ENCODE peak calls at places on chromosomes 1 and 21, in nine cellular contexts. G is HepG2, K is upper lobe of left lung, C is GM23338, R is K562, E is HCT116, X is endothelial cell of umbilical vein, T is transverse colon, L is prostate gland. A is an unnamed sample. For H3K4me1, the result is how much of the 10 kb centered on the place peaks cover.

GRCh38 chr1:19003371-19004290 is 47.2 kb upstream of the IFFO2 start:
- DNase-seq in G (no peak), R (peak), E (no peak), T (no peak), K (no peak), X (no peak), C (no peak), L (no peak), A (peak)

GRCh38 chr21:38993561-38993960 is 187.8 kb downstream of the ETS2 start:
- DNase-seq in L (peak), C (no peak), E (peak), T (peak), X (peak), K (no peak), G (peak), R (no peak), A (no peak)

GRCh38 chr1:197671920-197672319 is 103.4 kb downstream of the DENND1B start:
- DNase-seq in L (no peak), C (no peak), T (no peak), E (no peak), X (no peak), G (no peak), R (no peak), K (no peak), A (no peak)

GRCh38 chr1:223621312-223621734 is 44.2 kb downstream of the CAPN8 start:
- DNase-seq in K (no peak), R (no peak), G (peak), C (no peak), E (no peak), X (no peak), L (no peak), T (no peak), A (no peak)

GRCh38 chr1:214473392-214473791 is 78.0 kb downstream of the PTPN14 start:
- DNase-seq in T (no peak), R (no peak), C (peak), X (no peak), K (no peak), E (no peak), L (no peak), G (peak), A (no peak)

GRCh38 chr1:158199840-158200239 is 19.1 kb downstream of the CD1D start:
- DNase-seq in K (no peak), G (no peak), E (no peak), T (no peak), C (no peak), R (no peak), L (no peak), X (no peak), A (no peak)

GRCh38 chr1:184801503-184801902 is 46.8 kb upstream of the EDEM3 start:
- DNase-seq in K (no peak), X (peak), G (no peak), L (peak), R (no peak), C (no peak), T (no peak), E (no peak), A (no peak)

GRCh38 chr1:156320560-156320959 is 17.5 kb downstream of the CCT3 start:
- DNase-seq in E (no peak), R (no peak), K (no peak), X (no peak), T (no peak), G (no peak), L (no peak), C (no peak), A (no peak)

GRCh38 chr21:39444406-39445145 is 1.0 kb downstream of the LCA5L start:
- DNase-seq in X (peak), G (no peak), E (no peak), K (no peak), T (no peak), C (peak), L (no peak), R (no peak), A (no peak)

GRCh38 chr1:225471453-225472301 is 43.8 kb upstream of the LBR start:
- DNase-seq in T (no peak), C (no peak), G (no peak), R (no peak), K (no peak), L (no peak), X (no peak), E (no peak), A (peak)

GRCh38 chr1:16230744-16231143 is 6.2 kb downstream of the CPLANE2 start:
- DNase-seq in R (no peak), C (no peak), G (no peak), L (no peak), X (no peak), T (no peak), E (no peak), K (peak), A (no peak)

GRCh38 chr1:243595527-243596206 is 254.4 kb downstream of the AKT3 start:
- DNase-seq in E (no peak), T (no peak), L (no peak), K (no peak), R (no peak), X (no peak), C (no peak), G (no peak), A (no peak)

GRCh38 chr21:45258476-45258875 is 29.2 kb downstream of the POFUT2 start:
- DNase-seq in L (no peak), K (no peak), G (peak), C (no peak), E (no peak), T (no peak), R (no peak), X (no peak), A (no peak)

GRCh38 chr1:80961464-80962190 is 839.1 kb upstream of the ADGRL2 start:
- DNase-seq in E (no peak), T (no peak), X (no peak), K (no peak), C (no peak), G (no peak), R (no peak), L (no peak), A (no peak)

GRCh38 chr1:15153842-15154479 is 414 bp downstream of the TMEM51 start:
- DNase-seq in K (peak), C (peak), G (no peak), X (peak), R (peak), T (peak), E (no peak), L (peak), A (no peak)

GRCh38 chr1:66048011-66048410 is 255.3 kb downstream of the PDE4B start:
- DNase-seq in X (peak), E (no peak), G (no peak), C (no peak), R (no peak), K (no peak), L (no peak), T (no peak), A (no peak)

GRCh38 chr1:30318864-30319718 is 404.3 kb downstream of the MATN1 start:
- DNase-seq in K (peak), X (no peak), G (no peak), R (no peak), L (no peak), E (no peak), C (no peak), T (no peak), A (no peak)

GRCh38 chr1:101291562-101292035 is 54.8 kb downstream of the S1PR1 start:
- DNase-seq in L (no peak), R (no peak), X (peak), K (no peak), E (no peak), C (no peak), G (peak), T (no peak), A (no peak)

GRCh38 chr1:239125027-239125426 is 261.3 kb upstream of the CHRM3 start:
- DNase-seq in E (no peak), X (no peak), C (peak), T (no peak), R (no peak), G (no peak), K (no peak), L (no peak), A (no peak)

GRCh38 chr1:110308247-110308646 is 30.9 kb upstream of the RBM15 start:
- DNase-seq in C (no peak), L (no peak), E (no peak), G (no peak), T (no peak), X (no peak), K (no peak), R (no peak), A (no peak)

GRCh38 chr1:92994105-92994712 is 32.9 kb upstream of the DIPK1A start:
- DNase-seq in K (no peak), G (peak), C (peak), L (peak), E (peak), T (peak), R (peak), X (peak), A (no peak)

GRCh38 chr1:199685369-199685768 is 342.1 kb upstream of the NR5A2 start:
- DNase-seq in X (peak), C (no peak), E (peak), L (no peak), T (no peak), G (peak), R (no peak), K (no peak), A (no peak)

GRCh38 chr1:184483101-184483813 is 96.4 kb downstream of the C1orf21 start:
- DNase-seq in E (no peak), X (peak), C (no peak), L (peak), K (no peak), R (no peak), G (no peak), T (peak), A (no peak)

GRCh38 chr1:216215169-216215568 is 208.1 kb downstream of the USH2A start:
- DNase-seq in R (no peak), X (no peak), K (no peak), E (no peak), T (no peak), C (no peak), L (no peak), G (no peak), A (no peak)

GRCh38 chr21:41402231-41402630 is 23.8 kb upstream of the MX1 start:
- DNase-seq in C (no peak), K (no peak), X (no peak), T (no peak), R (no peak), G (no peak), L (no peak), E (no peak), A (no peak)

GRCh38 chr1:31588751-31589515 is 12.6 kb downstream of the TINAGL1 start:
- DNase-seq in C (peak), R (peak), G (no peak), K (peak), E (no peak), T (peak), X (peak), L (no peak), A (peak)

GRCh38 chr1:88998716-88999115 is 6.3 kb upstream of the KYAT3 start:
- DNase-seq in E (peak), X (peak), R (peak), G (peak), C (peak), L (peak), K (no peak), T (no peak), A (no peak)

GRCh38 chr1:154405762-154406571 is 824 bp downstream of the IL6R start:
- DNase-seq in K (no peak), T (peak), G (peak), C (peak), L (peak), R (peak), E (no peak), X (peak), A (no peak)

GRCh38 chr1:20359451-20360330 is 69.0 kb downstream of the VWA5B1 start:
- DNase-seq in E (peak), L (no peak), T (peak), R (no peak), G (no peak), X (no peak), C (no peak), K (no peak), A (no peak)

GRCh38 chr1:91755176-91755575 is 130.8 kb downstream of the TGFBR3 start:
- DNase-seq in C (no peak), K (no peak), T (no peak), X (no peak), L (no peak), G (no peak), R (no peak), E (no peak), A (peak)

GRCh38 chr1:228846952-228847351 is 111.7 kb downstream of the RHOU start:
- DNase-seq in K (no peak), E (no peak), X (no peak), L (no peak), C (no peak), T (no peak), G (no peak), R (no peak), A (peak)

GRCh38 chr1:228848406-228848805 is 113.1 kb downstream of the RHOU start:
- DNase-seq in T (no peak), K (no peak), L (no peak), C (no peak), G (no peak), X (no peak), R (no peak), E (no peak), A (peak)

GRCh38 chr1:228842094-228842775 is 107.0 kb downstream of the RHOU start:
- DNase-seq in X (peak), L (no peak), T (no peak), G (peak), C (no peak), R (peak), K (no peak), E (peak), A (no peak)

GRCh38 chr1:228841632-228842031 is 106.4 kb downstream of the RHOU start:
- DNase-seq in R (no peak), G (no peak), L (no peak), X (no peak), K (no peak), C (no peak), T (no peak), E (no peak), A (no peak)

GRCh38 chr1:228845101-228845500 is 109.8 kb downstream of the RHOU start:
- DNase-seq in G (no peak), C (no peak), R (no peak), L (no peak), T (no peak), K (no peak), X (no peak), E (no peak), A (no peak)
- H3K4me1 ChIP-seq in G (half or more), C (under half), R (under half), L (under half), T (under half), K (under half), X (under half), E (under half), A (under half)

DNA sequence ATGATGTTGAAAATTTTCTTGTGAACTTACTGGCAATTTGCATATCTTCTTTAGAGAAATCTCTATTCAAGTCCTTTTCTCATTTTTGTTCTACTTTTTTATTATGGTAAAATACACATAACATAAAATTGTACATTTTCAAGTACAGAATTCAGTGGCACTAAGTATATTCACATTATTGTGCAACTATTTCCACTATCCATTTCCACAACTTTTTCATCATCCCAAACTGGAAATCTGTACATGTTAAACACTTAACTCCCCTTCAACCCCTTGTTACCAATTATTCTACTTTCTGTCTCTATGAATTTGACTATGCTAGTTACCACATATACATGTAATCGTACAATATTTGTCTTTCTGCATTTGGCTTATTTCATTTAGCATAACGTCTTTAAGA is 19.4 kb downstream of the EPS15 start:
- DNase-seq in G (no peak), E (no peak), C (no peak), T (no peak), K (no peak), X (no peak), R (no peak), L (no peak), A (no peak)
- H3K4me3 ChIP-seq in G (no peak), E (no peak), C (no peak), T (no peak), K (no peak), X (no peak), R (no peak), L (no peak), A (no peak)

GRCh38 chr1:167551359-167551758 is 2.2 kb downstream of the CREG1 start:
- DNase-seq in X (no peak), L (no peak), R (peak), E (no peak), G (no peak), K (no peak), C (no peak), T (no peak), A (no peak)

GRCh38 chr1:167544447-167544846 is 9.1 kb downstream of the CREG1 start:
- DNase-seq in G (no peak), K (no peak), T (peak), X (no peak), E (no peak), R (no peak), C (no peak), L (peak), A (no peak)

GRCh38 chr1:167545349-167545748 is 8.2 kb downstream of the CREG1 start:
- DNase-seq in G (no peak), R (no peak), E (no peak), K (no peak), L (no peak), X (no peak), T (no peak), C (no peak), A (no peak)

GRCh38 chr1:167546935-167547334 is 6.6 kb downstream of the CREG1 start:
- DNase-seq in E (no peak), L (no peak), T (no peak), X (no peak), K (no peak), G (no peak), C (no peak), R (no peak), A (no peak)

DNA sequence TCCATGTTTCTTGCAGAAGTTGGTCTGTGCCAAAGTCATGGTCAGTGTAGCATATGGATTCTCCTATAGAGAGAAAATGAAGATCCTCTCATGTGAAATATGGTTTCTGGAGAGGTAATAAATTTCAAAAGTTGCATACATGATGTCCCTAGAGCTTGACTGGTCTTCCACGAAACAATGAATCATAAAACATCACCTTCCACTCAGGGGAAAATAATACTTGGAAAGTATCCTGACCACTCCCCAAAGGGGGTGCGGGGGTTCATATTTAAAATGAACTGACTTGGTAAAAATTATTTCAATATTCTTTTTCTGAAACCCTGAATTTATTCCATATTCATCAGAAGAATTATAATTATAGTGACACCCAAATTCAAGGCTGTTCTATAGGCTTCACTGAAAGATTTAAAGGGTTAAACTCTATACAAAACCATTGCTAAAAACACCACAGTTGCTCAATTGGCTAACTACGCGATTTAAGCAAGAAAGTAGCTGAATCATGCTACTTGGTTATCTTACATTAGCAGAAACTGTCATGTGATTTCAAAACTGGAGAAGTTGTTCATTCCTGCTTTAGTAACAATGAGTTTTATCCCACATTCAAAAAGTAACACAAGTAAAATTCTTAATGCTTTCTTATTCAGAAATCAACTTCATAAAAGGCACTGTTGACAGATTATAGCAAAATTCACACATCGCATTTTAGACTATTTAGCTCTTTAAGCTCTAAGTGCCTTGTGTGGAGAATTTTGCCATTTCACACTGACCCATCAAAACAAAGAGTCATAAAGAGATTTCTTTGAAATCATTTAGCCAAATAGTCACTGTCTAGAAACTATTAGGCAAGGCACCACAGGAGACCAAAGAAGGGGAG is 5.3 kb downstream of the CREG1 start:
- DNase-seq in L (no peak), K (no peak), C (no peak), X (no peak), G (no peak), T (no peak), E (no peak), R (peak), A (no peak)
- TF ChIP-seq POLR2AphosphoS5 in L (no peak), K (no peak), C (no peak), X (no peak), G (no peak), T (no peak), E (no peak), R (no peak), A (no peak)

GRCh38 chr1:4692437-4692836 is 38.0 kb downstream of the AJAP1 start:
- DNase-seq in K (no peak), E (no peak), T (no peak), R (no peak), G (no peak), L (no peak), X (no peak), C (no peak), A (no peak)
- H3K4me1 ChIP-seq in K (under half), E (under half), T (under half), R (under half), G (under half), L (under half), X (under half), C (under half), A (under half)

DNA sequence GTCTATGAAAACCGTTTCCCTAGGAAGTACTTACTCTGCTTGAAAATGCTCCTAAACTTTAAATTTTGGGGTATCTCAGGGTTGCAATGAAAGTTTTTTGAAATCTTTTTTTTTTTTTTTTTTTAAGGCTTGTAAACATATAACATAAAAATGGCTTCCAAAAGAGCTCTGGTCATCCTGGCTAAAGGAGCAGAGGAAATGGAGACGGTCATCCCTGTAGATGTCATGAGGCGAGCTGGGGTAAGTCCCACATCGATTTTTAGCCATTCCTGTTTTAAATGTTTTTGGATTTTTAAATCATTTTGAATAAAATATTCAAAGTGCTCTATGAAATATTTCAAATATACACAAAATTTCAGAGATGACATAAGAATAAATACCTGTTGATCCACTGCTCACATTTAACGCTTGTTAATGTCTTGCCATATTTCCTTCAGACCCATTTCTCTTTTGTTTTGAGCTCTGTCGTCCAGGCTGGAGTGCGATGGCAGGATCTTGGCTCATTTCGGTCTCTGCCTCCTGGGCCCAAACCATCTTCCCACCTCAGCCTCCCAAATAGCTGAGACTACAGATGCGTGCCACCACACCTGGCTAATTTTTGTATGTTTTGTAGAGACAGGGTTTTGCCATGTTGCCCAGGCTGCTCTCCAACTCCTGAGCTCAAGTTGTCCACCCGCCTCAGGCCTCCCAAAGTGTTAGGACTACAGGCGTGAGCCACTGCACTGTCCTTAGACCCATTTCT is 1.3 kb downstream of the PARK7 start:
- DNase-seq in C (no peak), G (no peak), R (no peak), L (no peak), X (no peak), E (no peak), K (no peak), T (no peak), A (no peak)
- H3K4me3 ChIP-seq in C (peak), G (peak), R (peak), L (no peak), X (peak), E (peak), K (no peak), T (peak), A (peak)

A was measured in vagina.